ENCODE peak calls at places on chromosome 15, in four cellular contexts. Q is AG09309, Y is cardiac muscle cell, D is WTC11. E is an unnamed sample.

GRCh38 chr15:75809986-75810750 is 33.1 kb upstream of the UBE2Q2 start:
- DNase-seq in Q (no peak), D (peak), Y (peak), E (no peak)

GRCh38 chr15:89494941-89495637 is 1.3 kb downstream of the RHCG start:
- DNase-seq in Y (no peak), D (peak), Q (no peak), E (peak)

GRCh38 chr15:68775671-68776476 is 44.8 kb downstream of the ANP32A start:
- DNase-seq in Y (no peak), D (no peak), Q (no peak), E (no peak)

GRCh38 chr15:100596792-100597191 is 5.2 kb downstream of the LINS1 start:
- DNase-seq in Q (no peak), D (no peak), Y (no peak), E (no peak)

GRCh38 chr15:79978694-79979519 is 7.9 kb upstream of the BCL2A1 start:
- DNase-seq in Q (peak), Y (peak), D (no peak), E (no peak)

GRCh38 chr15:63044645-63045437 is 2.3 kb downstream of the TPM1 start:
- DNase-seq in Y (peak), Q (no peak), D (no peak), E (peak)

GRCh38 chr15:35986072-35986666 is 440.2 kb upstream of the DPH6 start:
- DNase-seq in D (no peak), Y (no peak), Q (no peak), E (no peak)

GRCh38 chr15:26690778-26691177 is 82.1 kb downstream of the GABRB3 start:
- DNase-seq in Y (no peak), D (no peak), Q (no peak), E (no peak)

GRCh38 chr15:92305342-92305741 is 88.3 kb upstream of the ST8SIA2 start:
- DNase-seq in Q (no peak), Y (no peak), D (no peak), E (no peak)

GRCh38 chr15:89244512-89244869 is 712 bp downstream of the FANCI start:
- DNase-seq in D (no peak), Q (no peak), Y (peak), E (no peak)

GRCh38 chr15:101189341-101189679 is 62.5 kb downstream of the CHSY1 start:
- DNase-seq in Q (no peak), Y (no peak), D (no peak), E (no peak)

GRCh38 chr15:39255760-39256159 is 325.1 kb upstream of the THBS1 start:
- DNase-seq in Y (no peak), D (no peak), Q (no peak), E (no peak)

GRCh38 chr15:27679621-27680521 is 419.2 kb downstream of the OCA2 start:
- DNase-seq in D (no peak), Q (no peak), Y (peak), E (peak)

GRCh38 chr15:59153466-59153865 is 48.5 kb downstream of the CCNB2 start:
- DNase-seq in D (no peak), Q (no peak), Y (no peak), E (no peak)

DNA sequence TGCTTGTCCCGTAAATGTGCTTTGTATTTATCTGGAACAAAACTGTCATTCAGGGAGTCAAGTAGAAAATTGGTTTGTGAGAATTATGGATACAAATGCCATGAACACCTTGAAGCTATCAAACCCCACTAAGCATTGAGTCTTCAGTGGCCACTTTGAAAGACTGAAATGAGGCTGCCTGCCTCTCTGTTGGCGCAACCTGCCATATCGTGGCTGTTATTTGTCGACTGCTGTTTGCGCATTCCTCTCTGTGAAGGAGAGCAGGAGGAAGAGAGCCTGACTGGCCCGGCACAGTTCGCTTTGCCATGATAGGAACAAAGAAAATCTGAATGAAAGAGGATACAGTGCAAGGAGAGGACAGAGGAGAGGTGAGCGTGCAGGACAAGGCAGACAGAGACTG is 289.4 kb downstream of the RYR3 start:
- DNase-seq in Q (no peak), Y (no peak), D (no peak), E (no peak)
- TF ChIP-seq CTCF in Q (no peak), Y (no peak), D (no peak), E (no peak)

GRCh38 chr15:78316211-78317077 is 17.0 kb upstream of the SKIC8 start:
- DNase-seq in Q (no peak), D (peak), Y (no peak), E (no peak)

GRCh38 chr15:78315686-78316085 is 16.3 kb upstream of the SKIC8 start:
- DNase-seq in Q (no peak), Y (peak), D (peak), E (no peak)

GRCh38 chr15:78320173-78320572 is 20.0 kb upstream of the CRABP1 start:
- DNase-seq in Y (no peak), Q (no peak), D (no peak), E (no peak)

GRCh38 chr15:78319588-78319987 is 20.2 kb upstream of the SKIC8 start:
- DNase-seq in D (no peak), Q (no peak), Y (no peak), E (no peak)

DNA sequence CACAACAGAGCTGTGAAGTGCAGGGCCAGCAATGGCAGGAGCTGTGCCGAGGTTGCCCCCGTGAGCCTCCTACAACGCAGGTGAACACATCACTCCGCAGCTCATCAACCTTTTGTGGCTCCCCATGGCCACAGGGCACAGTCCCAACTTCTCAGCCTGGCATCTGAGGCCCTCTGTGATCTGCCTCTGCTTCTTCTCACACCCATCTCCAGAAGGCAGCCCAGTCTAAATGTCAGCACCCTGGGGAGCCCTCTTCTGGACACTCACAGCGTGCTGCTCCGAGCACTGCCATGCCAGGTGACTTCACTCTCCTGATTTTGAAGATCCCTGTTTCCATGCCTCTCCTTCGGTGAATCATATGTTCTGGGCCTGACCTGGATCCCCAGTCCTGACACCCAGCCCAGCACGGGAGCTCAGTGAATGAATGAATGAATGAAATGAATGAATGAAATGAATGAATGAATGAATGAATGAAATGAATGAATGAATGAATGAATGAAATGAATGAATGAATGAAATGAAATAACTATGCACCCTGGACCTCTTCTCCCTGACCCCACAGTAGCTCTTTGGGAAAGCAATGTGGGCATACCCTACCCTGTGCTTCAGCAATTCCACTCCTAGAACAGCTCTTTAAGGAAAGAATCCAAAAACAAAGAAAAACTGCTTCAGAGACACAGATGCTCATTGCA is 17.9 kb upstream of the SKIC8 start:
- DNase-seq in D (no peak), Y (peak), Q (no peak), E (no peak)
- TF ChIP-seq CTCF in D (no peak), Y (peak), Q (no peak), E (no peak)

GRCh38 chr15:77907824-77908751 is 169.4 kb downstream of the TBC1D2B start:
- DNase-seq in Q (no peak), D (peak), Y (peak), E (no peak)
- TF ChIP-seq CTCF in Q (peak), D (peak), Y (peak), E (no peak)

GRCh38 chr15:29700296-29700695 is 122.0 kb downstream of the TJP1 start:
- DNase-seq in Q (no peak), Y (no peak), D (no peak), E (no peak)
- TF ChIP-seq CTCF in Q (no peak), Y (no peak), D (no peak), E (no peak)

DNA sequence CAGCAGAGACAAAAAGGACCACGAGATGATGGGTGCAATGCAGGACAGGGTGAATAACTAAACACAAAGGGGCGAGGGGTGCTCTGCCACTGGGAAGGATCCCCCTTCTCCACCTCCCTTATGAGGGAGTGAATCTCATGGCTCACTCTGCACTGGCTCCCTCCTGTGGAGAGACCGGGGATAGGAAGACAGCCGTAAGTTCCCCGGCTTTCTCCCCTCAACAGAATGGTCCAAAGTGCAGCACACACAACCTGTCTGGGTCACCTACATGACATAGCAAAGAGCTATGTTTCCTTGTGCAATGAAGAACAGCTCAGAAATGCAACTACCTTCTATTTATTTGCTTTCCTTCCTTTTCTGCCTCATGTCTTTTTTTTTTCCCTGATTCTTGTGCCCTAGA is 7.8 kb upstream of the ACSBG1 start:
- DNase-seq in Q (no peak), Y (peak), D (peak), E (peak)
- TF ChIP-seq CTCF in Q (peak), Y (peak), D (peak), E (no peak)

E was measured in nephron progenitor cell.